ENCODE peak calls at places on chromosome 13, in five cellular contexts. I is WTC11, O is nephron progenitor cell, X is lower lobe of right lung, T is cardiac muscle cell. B is an unnamed sample.

GRCh38 chr13:78979349-78979748 is 320.4 kb upstream of the OBI1 start:
- DNase-seq in I (no peak), O (no peak), X (no peak), T (no peak), B (no peak)

GRCh38 chr13:69331245-69331644 is 776.4 kb upstream of the ATXN8OS start:
- DNase-seq in I (no peak), O (no peak), X (no peak), T (no peak), B (no peak)

GRCh38 chr13:72960541-72960940 is 98.3 kb upstream of the KLF5 start:
- DNase-seq in I (no peak), O (no peak), X (no peak), T (no peak), B (no peak)

GRCh38 chr13:95536629-95537241 is 15.8 kb upstream of the CLDN10 start:
- DNase-seq in I (no peak), O (no peak), X (no peak), T (peak; percentile 43), B (peak; percentile 26)

GRCh38 chr13:39612023-39612637 is 9.1 kb upstream of the LHFPL6 start:
- DNase-seq in I (peak; percentile 70), O (peak; percentile 76), X (no peak), T (peak; percentile 87), B (peak; percentile 56)

GRCh38 chr13:100439247-100439955 is 149.2 kb downstream of the GGACT start:
- DNase-seq in I (peak; percentile 20), O (no peak), X (no peak), T (no peak), B (no peak)

GRCh38 chr13:100600915-100601314 is 12.3 kb upstream of the GGACT start:
- DNase-seq in I (no peak), O (no peak), X (no peak), T (no peak), B (no peak)

GRCh38 chr13:106990594-106990993 is 422.7 kb upstream of the ARGLU1 start:
- DNase-seq in I (no peak), O (no peak), X (no peak), T (no peak), B (no peak)

GRCh38 chr13:30607908-30608307 is 9.8 kb upstream of the USPL1 start:
- DNase-seq in I (no peak), O (no peak), X (no peak), T (no peak), B (no peak)

GRCh38 chr13:48505597-48506091 is 27.2 kb downstream of the RCBTB2 start:
- DNase-seq in I (no peak), O (no peak), X (no peak), T (no peak), B (no peak)

GRCh38 chr13:99312493-99312883 is 5.3 kb upstream of the GPR183 start:
- DNase-seq in I (no peak), O (no peak), X (peak; percentile 75), T (no peak), B (peak; percentile 11)

GRCh38 chr13:73477441-73477840 is 418.6 kb downstream of the KLF5 start:
- DNase-seq in I (no peak), O (no peak), X (no peak), T (no peak), B (no peak)

GRCh38 chr13:80083516-80084085 is 257.3 kb downstream of the SPRY2 start:
- DNase-seq in I (no peak), O (no peak), X (no peak), T (no peak), B (no peak)